ENCODE peak calls at places on chromosomes 4 and X, in seven cellular contexts. F is stimulated activated CD4-positive, alpha-beta T cell treated with anti-CD3 and anti-CD28 coated beads, Interleukin-12 subunit alpha, Interleukin-12 subunit beta, amount 100 ng/mL, for 4 hours; G is suprapubic skin; N is CD4-positive, alpha-beta memory T cell; P is hypothalamus; I is endothelial cell; D is GDM1. K is an unnamed sample.

GRCh38 chr4:169238445-169238844 is 32.3 kb downstream of the SH3RF1 start:
- DNase-seq in I (no peak), F (no peak), G (no peak), P (no peak), D (no peak), N (no peak), K (no peak)

GRCh38 chr4:128068927-128069326 is 7.8 kb downstream of the LARP1B start:
- DNase-seq in P (no peak), G (no peak), N (no peak), F (no peak), D (no peak), I (peak), K (peak)

GRCh38 chr4:1570291-1571164 is 113.6 kb downstream of the FAM53A start:
- DNase-seq in D (no peak), F (no peak), I (no peak), P (no peak), G (no peak), N (no peak), K (no peak)

GRCh38 chrX:76148753-76149152 is 24.1 kb upstream of the PBDC1 start:
- DNase-seq in I (peak), N (peak), D (no peak), P (no peak), F (no peak), G (no peak), K (peak)

GRCh38 chrX:25003066-25003849 is 12.5 kb downstream of the ARX start:
- DNase-seq in N (no peak), I (no peak), D (no peak), P (no peak), F (no peak), G (no peak), K (no peak)

GRCh38 chr4:7158081-7158750 is 34.1 kb upstream of the SORCS2 start:
- DNase-seq in P (no peak), N (no peak), G (peak), D (no peak), I (no peak), F (no peak), K (no peak)

GRCh38 chr4:90889171-90889570 is 762.0 kb downstream of the CCSER1 start:
- DNase-seq in G (no peak), P (no peak), F (no peak), I (no peak), N (no peak), D (no peak), K (no peak)

GRCh38 chr4:52869196-52869595 is 7.1 kb downstream of the RASL11B start:
- DNase-seq in I (no peak), D (no peak), F (no peak), G (peak), P (no peak), N (no peak), K (no peak)

GRCh38 chrX:44216171-44216570 is 127.3 kb downstream of the EFHC2 start:
- DNase-seq in D (no peak), F (no peak), N (no peak), I (no peak), P (no peak), G (no peak), K (no peak)

GRCh38 chr4:27066591-27066990 is 205.9 kb downstream of the STIM2 start:
- DNase-seq in F (no peak), D (peak), G (no peak), N (no peak), P (no peak), I (no peak), K (no peak)

GRCh38 chrX:9091253-9091652 is 57.3 kb upstream of the FAM9B start:
- DNase-seq in G (no peak), I (no peak), N (no peak), D (no peak), F (no peak), P (no peak), K (no peak)

GRCh38 chr4:146976145-146976544 is 30.5 kb upstream of the TTC29 start:
- DNase-seq in G (no peak), D (no peak), N (no peak), P (no peak), F (no peak), I (no peak), K (no peak)

GRCh38 chrX:12997898-12998687 is 23.2 kb downstream of the TMSB4X start:
- DNase-seq in P (no peak), D (no peak), N (no peak), I (no peak), G (no peak), F (no peak), K (no peak)

GRCh38 chr4:108492816-108493595 is 127.4 kb upstream of the RPL34 start:
- DNase-seq in I (peak), D (no peak), F (peak), G (no peak), P (no peak), N (no peak), K (no peak)

K was measured in Jurkat, Clone E6-1.